ENCODE peak calls at places on chromosomes 1 and 21, in four cellular contexts. One of them, this sample, is unnamed.

GRCh38 chr1:86068841-86069756 is 87.5 kb downstream of the COL24A1 start:
- DNase-seq in HEK293T: no peak
- DNase-seq in HepG2: no peak
- DNase-seq in GM12878: no peak
- DNase-seq in this sample: no peak

GRCh38 chr1:181111559-181111958 is 23.1 kb downstream of the IER5 start:
- DNase-seq in HEK293T: no peak
- DNase-seq in HepG2: peak
- DNase-seq in GM12878: no peak
- DNase-seq in this sample: no peak

GRCh38 chr1:41730806-41731205 is 187.9 kb downstream of the HIVEP3 start:
- DNase-seq in HEK293T: no peak
- DNase-seq in HepG2: no peak
- DNase-seq in GM12878: no peak
- DNase-seq in this sample: no peak

GRCh38 chr1:98704474-98704873 is 43.0 kb downstream of the SNX7 start:
- DNase-seq in HEK293T: no peak
- DNase-seq in HepG2: no peak
- DNase-seq in GM12878: no peak
- DNase-seq in this sample: no peak

GRCh38 chr21:14356771-14357170 is 26.2 kb downstream of the HSPA13 start:
- DNase-seq in HEK293T: no peak
- DNase-seq in HepG2: no peak
- DNase-seq in GM12878: no peak
- DNase-seq in this sample: no peak

GRCh38 chr1:99886841-99887240 is 36.7 kb downstream of the AGL start:
- DNase-seq in HEK293T: no peak
- DNase-seq in HepG2: no peak
- DNase-seq in GM12878: no peak
- DNase-seq in this sample: no peak

GRCh38 chr1:64112281-64112680 is 91.1 kb upstream of the UBE2U start:
- DNase-seq in HEK293T: no peak
- DNase-seq in HepG2: no peak
- DNase-seq in GM12878: no peak
- DNase-seq in this sample: no peak

GRCh38 chr1:51616903-51617708 is at the start of gene OSBPL9:
- DNase-seq in HEK293T: peak
- DNase-seq in HepG2: peak
- DNase-seq in GM12878: peak
- DNase-seq in this sample: peak

GRCh38 chr1:10687782-10688408 is 108.6 kb downstream of the CASZ1 start:
- DNase-seq in HEK293T: no peak
- DNase-seq in HepG2: no peak
- DNase-seq in GM12878: no peak
- DNase-seq in this sample: no peak

GRCh38 chr21:29148535-29148934 is 18.1 kb downstream of the MAP3K7CL start:
- DNase-seq in HEK293T: no peak
- DNase-seq in HepG2: no peak
- DNase-seq in GM12878: no peak
- DNase-seq in this sample: no peak

GRCh38 chr1:51957618-51958017 is 32.9 kb downstream of the RAB3B start:
- DNase-seq in HEK293T: no peak
- DNase-seq in HepG2: no peak
- DNase-seq in GM12878: no peak
- DNase-seq in this sample: no peak

GRCh38 chr1:114219247-114219872 is 65.7 kb upstream of the SYT6 start:
- DNase-seq in HEK293T: no peak
- DNase-seq in HepG2: no peak
- DNase-seq in GM12878: no peak
- DNase-seq in this sample: no peak

GRCh38 chr1:18109756-18110597 is 2.4 kb downstream of the IGSF21 start:
- DNase-seq in HEK293T: peak
- DNase-seq in HepG2: no peak
- DNase-seq in GM12878: no peak
- DNase-seq in this sample: peak

GRCh38 chr1:247037483-247038320 is 29.8 kb upstream of the ZNF695 start:
- DNase-seq in HEK293T: no peak
- DNase-seq in HepG2: no peak
- DNase-seq in GM12878: no peak
- DNase-seq in this sample: no peak
- TF ChIP-seq FOXK2 in HEK293T: no peak
- TF ChIP-seq FOXK2 in HepG2: no peak
- TF ChIP-seq FOXK2 in GM12878: no peak
- TF ChIP-seq FOXK2 in this sample: no peak

GRCh38 chr1:61757945-61758344 is 15.7 kb downstream of the PATJ start:
- DNase-seq in HEK293T: no peak
- DNase-seq in HepG2: no peak
- DNase-seq in GM12878: no peak
- DNase-seq in this sample: no peak
- TF ChIP-seq FOXK2 in HEK293T: no peak
- TF ChIP-seq FOXK2 in HepG2: no peak
- TF ChIP-seq FOXK2 in GM12878: no peak
- TF ChIP-seq FOXK2 in this sample: no peak

GRCh38 chr1:16354619-16355018 is 2.3 kb upstream of the FBXO42 start:
- DNase-seq in HEK293T: no peak
- DNase-seq in HepG2: no peak
- DNase-seq in GM12878: no peak
- DNase-seq in this sample: no peak
- TF ChIP-seq FOXK2 in HEK293T: no peak
- TF ChIP-seq FOXK2 in HepG2: no peak
- TF ChIP-seq FOXK2 in GM12878: no peak
- TF ChIP-seq FOXK2 in this sample: no peak

GRCh38 chr1:244709491-244710368 is 56.8 kb downstream of the DESI2 start:
- DNase-seq in HEK293T: no peak
- DNase-seq in HepG2: no peak
- DNase-seq in GM12878: no peak
- DNase-seq in this sample: no peak
- TF ChIP-seq FOXK2 in HEK293T: no peak
- TF ChIP-seq FOXK2 in HepG2: no peak
- TF ChIP-seq FOXK2 in GM12878: no peak
- TF ChIP-seq FOXK2 in this sample: no peak

DNA sequence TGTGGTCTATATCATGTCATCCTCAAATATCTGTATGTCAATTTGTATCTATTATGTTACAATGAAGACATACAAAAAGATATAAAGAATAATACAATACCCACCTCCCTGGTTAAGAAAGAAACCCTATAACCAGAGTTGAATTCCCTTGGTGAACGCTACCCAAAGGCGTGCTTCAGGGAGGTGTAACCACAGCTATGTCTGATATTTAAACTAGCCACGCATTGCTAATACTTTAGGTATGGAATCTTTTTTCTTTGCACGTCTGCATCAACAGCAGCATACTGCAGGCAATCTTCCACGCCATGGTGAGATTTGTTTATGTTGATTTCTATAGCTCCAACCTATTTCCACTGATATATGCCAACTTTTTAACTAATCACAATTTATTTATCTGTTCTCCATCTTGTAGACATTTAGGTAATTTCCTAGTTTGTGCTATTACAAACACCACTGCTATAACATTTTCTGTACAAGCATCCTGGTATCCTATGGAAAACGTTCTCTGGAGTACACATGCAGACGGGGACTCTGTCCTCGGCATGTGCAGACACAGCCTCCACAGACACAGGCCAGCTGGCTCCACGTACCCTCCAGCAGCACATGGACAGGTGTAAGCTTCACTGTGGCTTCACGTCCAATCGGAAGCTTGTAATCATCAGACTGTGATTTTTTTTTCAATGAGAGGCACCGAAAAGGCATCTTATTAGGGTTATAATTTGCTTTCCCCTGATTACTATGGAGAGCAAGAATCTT is 58.5 kb downstream of the HSF2BP start:
- DNase-seq in HEK293T: no peak
- DNase-seq in HepG2: no peak
- DNase-seq in GM12878: no peak
- DNase-seq in this sample: no peak
- TF ChIP-seq FOXK2 in HEK293T: no peak
- TF ChIP-seq FOXK2 in HepG2: no peak
- TF ChIP-seq FOXK2 in GM12878: no peak
- TF ChIP-seq FOXK2 in this sample: no peak

This sample was measured in K562.